ENCODE peak calls at places on chromosome 13, in ten cellular contexts. One of them, this sample, is unnamed.

GRCh38 chr13:48749699-48750473 is 96.2 kb downstream of the CYSLTR2 start:
- DNase-seq in GM12891: no peak
- DNase-seq in endothelial cell: peak
- DNase-seq in NCI-H2107: peak
- DNase-seq in endodermal cell: peak
- DNase-seq in psoas muscle: peak
- DNase-seq in caudate nucleus: peak
- DNase-seq in hypothalamus: peak
- DNase-seq in C1 segment of cervical spinal cord: peak
- DNase-seq in cerebellum: no peak
- DNase-seq in this sample: peak

GRCh38 chr13:30170569-30170968 is 136.8 kb downstream of the KATNAL1 start:
- DNase-seq in hypothalamus: no peak
- DNase-seq in cerebellum: no peak
- DNase-seq in NCI-H2107: no peak
- DNase-seq in C1 segment of cervical spinal cord: no peak
- DNase-seq in caudate nucleus: no peak
- DNase-seq in endodermal cell: no peak
- DNase-seq in endothelial cell: no peak
- DNase-seq in psoas muscle: no peak
- DNase-seq in GM12891: no peak
- DNase-seq in this sample: no peak

GRCh38 chr13:25180795-25181537 is 8.9 kb upstream of the AMER2 start:
- DNase-seq in cerebellum: peak
- DNase-seq in C1 segment of cervical spinal cord: no peak
- DNase-seq in psoas muscle: no peak
- DNase-seq in hypothalamus: no peak
- DNase-seq in caudate nucleus: no peak
- DNase-seq in GM12891: no peak
- DNase-seq in endothelial cell: no peak
- DNase-seq in endodermal cell: no peak
- DNase-seq in NCI-H2107: no peak
- DNase-seq in this sample: no peak

GRCh38 chr13:33932765-33933406 is 114.9 kb downstream of the RFC3 start:
- DNase-seq in psoas muscle: no peak
- DNase-seq in NCI-H2107: no peak
- DNase-seq in hypothalamus: no peak
- DNase-seq in C1 segment of cervical spinal cord: no peak
- DNase-seq in GM12891: no peak
- DNase-seq in cerebellum: peak
- DNase-seq in endodermal cell: no peak
- DNase-seq in endothelial cell: no peak
- DNase-seq in caudate nucleus: no peak
- DNase-seq in this sample: no peak

GRCh38 chr13:47508518-47509228 is 492.4 kb downstream of the SUCLA2 start:
- DNase-seq in hypothalamus: no peak
- DNase-seq in cerebellum: no peak
- DNase-seq in NCI-H2107: no peak
- DNase-seq in psoas muscle: no peak
- DNase-seq in caudate nucleus: no peak
- DNase-seq in endothelial cell: no peak
- DNase-seq in GM12891: no peak
- DNase-seq in endodermal cell: no peak
- DNase-seq in C1 segment of cervical spinal cord: no peak
- DNase-seq in this sample: no peak

GRCh38 chr13:98525852-98526512 is 50.9 kb downstream of the STK24 start:
- DNase-seq in GM12891: no peak
- DNase-seq in hypothalamus: no peak
- DNase-seq in psoas muscle: no peak
- DNase-seq in endothelial cell: no peak
- DNase-seq in cerebellum: no peak
- DNase-seq in C1 segment of cervical spinal cord: no peak
- DNase-seq in caudate nucleus: no peak
- DNase-seq in endodermal cell: no peak
- DNase-seq in NCI-H2107: no peak
- DNase-seq in this sample: no peak

GRCh38 chr13:37263881-37264280 is 158.4 kb upstream of the CSNK1A1L start:
- DNase-seq in GM12891: no peak
- DNase-seq in psoas muscle: no peak
- DNase-seq in endothelial cell: no peak
- DNase-seq in NCI-H2107: no peak
- DNase-seq in C1 segment of cervical spinal cord: no peak
- DNase-seq in cerebellum: no peak
- DNase-seq in caudate nucleus: no peak
- DNase-seq in endodermal cell: peak
- DNase-seq in hypothalamus: no peak
- DNase-seq in this sample: no peak

GRCh38 chr13:45367358-45367757 is 26.4 kb upstream of the TPT1 start:
- DNase-seq in endothelial cell: no peak
- DNase-seq in caudate nucleus: peak
- DNase-seq in psoas muscle: no peak
- DNase-seq in endodermal cell: peak
- DNase-seq in hypothalamus: peak
- DNase-seq in C1 segment of cervical spinal cord: no peak
- DNase-seq in cerebellum: no peak
- DNase-seq in GM12891: peak
- DNase-seq in NCI-H2107: no peak
- DNase-seq in this sample: no peak

GRCh38 chr13:75825161-75825560 is 189.0 kb downstream of the LMO7 start:
- DNase-seq in caudate nucleus: no peak
- DNase-seq in endothelial cell: no peak
- DNase-seq in NCI-H2107: no peak
- DNase-seq in cerebellum: no peak
- DNase-seq in psoas muscle: no peak
- DNase-seq in endodermal cell: no peak
- DNase-seq in hypothalamus: no peak
- DNase-seq in GM12891: no peak
- DNase-seq in C1 segment of cervical spinal cord: no peak
- DNase-seq in this sample: no peak

GRCh38 chr13:112451512-112452379 is 75.6 kb downstream of the SPACA7 start:
- DNase-seq in cerebellum: no peak
- DNase-seq in caudate nucleus: no peak
- DNase-seq in GM12891: no peak
- DNase-seq in psoas muscle: peak
- DNase-seq in C1 segment of cervical spinal cord: no peak
- DNase-seq in endothelial cell: no peak
- DNase-seq in endodermal cell: peak
- DNase-seq in NCI-H2107: no peak
- DNase-seq in hypothalamus: no peak
- DNase-seq in this sample: no peak

GRCh38 chr13:44842158-44842557 is 147.1 kb downstream of the NUFIP1 start:
- DNase-seq in psoas muscle: no peak
- DNase-seq in caudate nucleus: no peak
- DNase-seq in GM12891: no peak
- DNase-seq in NCI-H2107: no peak
- DNase-seq in endodermal cell: no peak
- DNase-seq in C1 segment of cervical spinal cord: no peak
- DNase-seq in hypothalamus: no peak
- DNase-seq in cerebellum: no peak
- DNase-seq in endothelial cell: no peak
- DNase-seq in this sample: no peak

GRCh38 chr13:21590231-21590630 is 13.7 kb downstream of the MICU2 start:
- DNase-seq in endothelial cell: no peak
- DNase-seq in C1 segment of cervical spinal cord: no peak
- DNase-seq in caudate nucleus: no peak
- DNase-seq in GM12891: no peak
- DNase-seq in psoas muscle: no peak
- DNase-seq in NCI-H2107: no peak
- DNase-seq in cerebellum: no peak
- DNase-seq in endodermal cell: no peak
- DNase-seq in hypothalamus: no peak
- DNase-seq in this sample: no peak

GRCh38 chr13:40994581-40995230 is 24.4 kb downstream of the ELF1 start:
- DNase-seq in GM12891: no peak
- DNase-seq in endodermal cell: no peak
- DNase-seq in psoas muscle: no peak
- DNase-seq in NCI-H2107: no peak
- DNase-seq in hypothalamus: no peak
- DNase-seq in caudate nucleus: no peak
- DNase-seq in endothelial cell: no peak
- DNase-seq in cerebellum: no peak
- DNase-seq in C1 segment of cervical spinal cord: no peak
- DNase-seq in this sample: no peak

GRCh38 chr13:51781246-51782022 is 22.5 kb downstream of the DHRS12 start:
- DNase-seq in psoas muscle: peak
- DNase-seq in hypothalamus: no peak
- DNase-seq in GM12891: no peak
- DNase-seq in NCI-H2107: no peak
- DNase-seq in caudate nucleus: no peak
- DNase-seq in C1 segment of cervical spinal cord: no peak
- DNase-seq in endothelial cell: no peak
- DNase-seq in endodermal cell: peak
- DNase-seq in cerebellum: no peak
- DNase-seq in this sample: no peak

GRCh38 chr13:98889419-98890079 is 88.3 kb downstream of the DOCK9 start:
- DNase-seq in hypothalamus: no peak
- DNase-seq in endothelial cell: no peak
- DNase-seq in caudate nucleus: no peak
- DNase-seq in C1 segment of cervical spinal cord: no peak
- DNase-seq in cerebellum: no peak
- DNase-seq in GM12891: no peak
- DNase-seq in NCI-H2107: no peak
- DNase-seq in endodermal cell: no peak
- DNase-seq in psoas muscle: no peak
- DNase-seq in this sample: no peak

GRCh38 chr13:99926014-99926731 is 45.4 kb downstream of the ZIC5 start:
- DNase-seq in NCI-H2107: peak
- DNase-seq in cerebellum: peak
- DNase-seq in endodermal cell: no peak
- DNase-seq in C1 segment of cervical spinal cord: peak
- DNase-seq in endothelial cell: no peak
- DNase-seq in caudate nucleus: no peak
- DNase-seq in GM12891: no peak
- DNase-seq in hypothalamus: no peak
- DNase-seq in psoas muscle: no peak
- DNase-seq in this sample: no peak

GRCh38 chr13:37657134-37657533 is 58.6 kb upstream of the POSTN start:
- DNase-seq in cerebellum: no peak
- DNase-seq in C1 segment of cervical spinal cord: no peak
- DNase-seq in caudate nucleus: no peak
- DNase-seq in hypothalamus: no peak
- DNase-seq in psoas muscle: no peak
- DNase-seq in endothelial cell: no peak
- DNase-seq in endodermal cell: no peak
- DNase-seq in NCI-H2107: no peak
- DNase-seq in GM12891: no peak
- DNase-seq in this sample: no peak

GRCh38 chr13:103222683-103223082 is 156.5 kb upstream of the SLC10A2 start:
- DNase-seq in caudate nucleus: no peak
- DNase-seq in GM12891: no peak
- DNase-seq in psoas muscle: no peak
- DNase-seq in C1 segment of cervical spinal cord: no peak
- DNase-seq in endothelial cell: no peak
- DNase-seq in cerebellum: no peak
- DNase-seq in hypothalamus: no peak
- DNase-seq in endodermal cell: no peak
- DNase-seq in NCI-H2107: no peak
- DNase-seq in this sample: no peak

GRCh38 chr13:49954674-49955455 is 18.7 kb upstream of the SPRYD7 start:
- DNase-seq in endodermal cell: no peak
- DNase-seq in hypothalamus: no peak
- DNase-seq in psoas muscle: no peak
- DNase-seq in NCI-H2107: no peak
- DNase-seq in caudate nucleus: no peak
- DNase-seq in GM12891: no peak
- DNase-seq in endothelial cell: no peak
- DNase-seq in cerebellum: no peak
- DNase-seq in C1 segment of cervical spinal cord: no peak
- DNase-seq in this sample: no peak

GRCh38 chr13:53101883-53102282 is 73.3 kb downstream of the OLFM4 start:
- DNase-seq in GM12891: no peak
- DNase-seq in endothelial cell: no peak
- DNase-seq in hypothalamus: no peak
- DNase-seq in endodermal cell: no peak
- DNase-seq in caudate nucleus: no peak
- DNase-seq in cerebellum: no peak
- DNase-seq in psoas muscle: no peak
- DNase-seq in C1 segment of cervical spinal cord: no peak
- DNase-seq in NCI-H2107: no peak
- DNase-seq in this sample: no peak

GRCh38 chr13:74215420-74215819 is 81.2 kb upstream of the KLF12 start:
- DNase-seq in C1 segment of cervical spinal cord: no peak
- DNase-seq in NCI-H2107: no peak
- DNase-seq in hypothalamus: no peak
- DNase-seq in endodermal cell: no peak
- DNase-seq in endothelial cell: no peak
- DNase-seq in caudate nucleus: no peak
- DNase-seq in cerebellum: no peak
- DNase-seq in psoas muscle: no peak
- DNase-seq in GM12891: no peak
- DNase-seq in this sample: no peak

GRCh38 chr13:109647699-109648098 is 138.7 kb downstream of the IRS2 start:
- DNase-seq in cerebellum: no peak
- DNase-seq in endodermal cell: no peak
- DNase-seq in caudate nucleus: no peak
- DNase-seq in NCI-H2107: no peak
- DNase-seq in psoas muscle: no peak
- DNase-seq in hypothalamus: no peak
- DNase-seq in GM12891: no peak
- DNase-seq in C1 segment of cervical spinal cord: no peak
- DNase-seq in endothelial cell: no peak
- DNase-seq in this sample: no peak

This sample was measured in midbrain.